ENCODE peak calls at places on chromosomes 2 and 18, in nine cellular contexts. I is left ventricle myocardium inferior, D is testis, A is PC-9, Q is upper lobe of right lung, F is ovary, O is lower lobe of right lung, V is pancreas, C is colonic mucosa. H is an unnamed sample. For H3K36me3, the result is how much of the 10 kb centered on the place peaks cover.

GRCh38 chr2:134683561-134684112 is 35.2 kb downstream of the TMEM163 start:
- DNase-seq in I (no peak), D (no peak), A (peak), Q (no peak), F (no peak), O (no peak), V (no peak), C (no peak), H (peak)

GRCh38 chr2:161990036-161990435 is 84.0 kb downstream of the DPP4 start:
- DNase-seq in I (no peak), D (no peak), A (no peak), Q (no peak), F (no peak), O (no peak), V (no peak), C (no peak), H (no peak)

GRCh38 chr18:3262234-3263171 is 570 bp downstream of the MYL12B start:
- DNase-seq in I (no peak), D (peak), A (no peak), Q (no peak), F (no peak), O (no peak), V (no peak), C (peak), H (no peak)

GRCh38 chr18:6414723-6415362 is at the start of gene L3MBTL4:
- DNase-seq in I (peak), D (peak), A (no peak), Q (peak), F (peak), O (peak), V (peak), C (peak), H (no peak)

GRCh38 chr2:171287606-171288005 is 126.9 kb upstream of the TLK1 start:
- DNase-seq in I (no peak), D (no peak), A (no peak), Q (no peak), F (no peak), O (no peak), V (no peak), C (no peak), H (no peak)

GRCh38 chr2:216279459-216279858 is 92.8 kb downstream of the MARCHF4 start:
- DNase-seq in I (peak), D (no peak), A (no peak), Q (no peak), F (no peak), O (no peak), V (no peak), C (no peak), H (no peak)

GRCh38 chr18:23291456-23292205 is 156.3 kb downstream of the CABLES1 start:
- DNase-seq in I (no peak), D (no peak), A (peak), Q (no peak), F (no peak), O (no peak), V (no peak), C (no peak), H (no peak)

GRCh38 chr2:42819160-42819559 is 26.8 kb upstream of the HAAO start:
- DNase-seq in I (no peak), D (no peak), A (no peak), Q (no peak), F (no peak), O (no peak), V (no peak), C (peak), H (no peak)

GRCh38 chr2:109439315-109439714 is 174.5 kb downstream of the SEPTIN10 start:
- DNase-seq in I (no peak), D (no peak), A (no peak), Q (no peak), F (no peak), O (no peak), V (no peak), C (no peak), H (no peak)

GRCh38 chr2:111050701-111051376 is 69.9 kb upstream of the BCL2L11 start:
- DNase-seq in I (no peak), D (no peak), A (no peak), Q (no peak), F (no peak), O (no peak), V (no peak), C (peak), H (no peak)

GRCh38 chr2:118971245-118972122 is 29.5 kb downstream of the MARCO start:
- DNase-seq in I (no peak), D (no peak), A (peak), Q (no peak), F (no peak), O (no peak), V (no peak), C (no peak), H (no peak)

GRCh38 chr2:120566331-120567035 is 169.2 kb upstream of the GLI2 start:
- DNase-seq in I (peak), D (peak), A (no peak), Q (no peak), F (peak), O (no peak), V (no peak), C (no peak), H (no peak)

GRCh38 chr2:88658318-88658717 is 31.1 kb upstream of the EIF2AK3 start:
- DNase-seq in I (no peak), D (no peak), A (peak), Q (no peak), F (no peak), O (no peak), V (no peak), C (no peak), H (no peak)

GRCh38 chr2:73588177-73588576 is 54.0 kb downstream of the NAT8 start:
- DNase-seq in I (no peak), D (peak), A (no peak), Q (no peak), F (peak), O (no peak), V (no peak), C (no peak), H (no peak)

GRCh38 chr18:13540783-13541182 is 185.6 kb downstream of the FAM210A start:
- DNase-seq in I (no peak), D (no peak), A (no peak), Q (no peak), F (no peak), O (no peak), V (no peak), C (no peak), H (no peak)

GRCh38 chr18:78423776-78424175 is 555.8 kb upstream of the SALL3 start:
- DNase-seq in I (no peak), D (no peak), A (no peak), Q (no peak), F (no peak), O (no peak), V (no peak), C (no peak), H (no peak)

GRCh38 chr2:143730155-143730949 is 601.1 kb downstream of the ARHGAP15 start:
- DNase-seq in I (no peak), D (no peak), A (no peak), Q (no peak), F (no peak), O (no peak), V (no peak), C (no peak), H (no peak)

GRCh38 chr18:80046961-80047541 is 12.8 kb downstream of the RBFA start:
- DNase-seq in I (no peak), D (no peak), A (no peak), Q (no peak), F (no peak), O (no peak), V (no peak), C (no peak), H (no peak)

GRCh38 chr2:64525323-64525625 is 1.1 kb downstream of the AFTPH start:
- DNase-seq in I (no peak), D (no peak), A (no peak), Q (no peak), F (no peak), O (no peak), V (no peak), C (peak), H (no peak)

GRCh38 chr18:13446581-13447470 is 228.3 kb downstream of the LDLRAD4 start:
- DNase-seq in I (no peak), D (no peak), A (no peak), Q (no peak), F (no peak), O (no peak), V (no peak), C (no peak), H (no peak)

GRCh38 chr2:113208995-113209868 is 35.5 kb downstream of the PSD4 start:
- DNase-seq in I (no peak), D (no peak), A (no peak), Q (no peak), F (no peak), O (no peak), V (peak), C (no peak), H (no peak)

GRCh38 chr2:191391171-191391570 is 146.0 kb downstream of the MYO1B start:
- DNase-seq in I (no peak), D (no peak), A (no peak), Q (no peak), F (no peak), O (no peak), V (no peak), C (no peak), H (no peak)
- H3K36me3 ChIP-seq in I (half or more), D (under half), A (under half), Q (half or more), F (under half), O (half or more), V (under half), C (under half), H (under half)

GRCh38 chr2:211055438-211055837 is 499.0 kb downstream of the CPS1 start:
- DNase-seq in I (no peak), D (peak), A (no peak), Q (no peak), F (no peak), O (no peak), V (no peak), C (no peak), H (no peak)
- TF ChIP-seq CTCF in I (no peak), D (no peak), A (peak), Q (no peak), F (no peak), O (no peak), V (no peak), C (no peak), H (peak)

GRCh38 chr2:208295834-208296233 is 29.8 kb downstream of the PIKFYVE start:
- DNase-seq in I (no peak), D (no peak), A (no peak), Q (no peak), F (no peak), O (no peak), V (no peak), C (no peak), H (no peak)
- H3K36me3 ChIP-seq in I (half or more), D (under half), A (under half), Q (half or more), F (under half), O (half or more), V (under half), C (under half), H (under half)

DNA sequence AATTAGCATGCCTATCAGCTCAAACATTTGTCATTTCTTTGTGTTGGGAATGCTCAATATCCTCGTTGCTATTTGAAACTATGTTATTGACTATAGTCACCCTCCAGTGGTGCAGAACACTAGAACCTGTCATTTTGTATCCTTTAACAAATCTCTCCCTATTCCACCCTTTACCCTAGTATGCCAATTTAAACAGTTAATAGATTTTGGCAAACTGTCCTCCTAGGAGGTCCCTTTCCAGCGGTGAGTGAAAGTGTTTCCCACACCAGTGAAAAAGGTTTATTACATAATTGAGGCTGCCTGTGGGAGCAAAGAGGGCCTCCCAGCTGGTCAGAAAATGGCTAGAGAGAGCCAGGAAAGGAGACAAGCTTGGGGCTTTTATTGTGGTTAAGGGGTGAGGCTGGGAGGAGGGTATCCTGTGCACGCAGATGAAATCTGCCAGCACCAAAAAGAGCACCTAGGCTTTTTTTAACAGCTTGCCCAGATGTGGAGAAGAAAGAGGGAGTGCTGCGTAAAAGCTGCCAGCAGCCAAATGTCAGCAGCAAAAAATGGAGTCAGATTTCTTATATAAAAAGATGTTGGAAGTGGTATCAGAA is 1.8 kb upstream of the DRC1 start:
- DNase-seq in I (no peak), D (no peak), A (no peak), Q (no peak), F (no peak), O (no peak), V (no peak), C (no peak), H (no peak)
- TF ChIP-seq CTCF in I (no peak), D (no peak), A (no peak), Q (no peak), F (no peak), O (no peak), V (no peak), C (no peak), H (no peak)

GRCh38 chr2:179951680-179952079 is 55.4 kb downstream of the CWC22 start:
- DNase-seq in I (no peak), D (no peak), A (no peak), Q (no peak), F (no peak), O (no peak), V (no peak), C (no peak), H (no peak)
- H3K36me3 ChIP-seq in I (half or more), D (under half), A (half or more), Q (half or more), F (under half), O (half or more), V (under half), C (under half), H (under half)

GRCh38 chr2:99725810-99726209 is 236.0 kb upstream of the REV1 start:
- DNase-seq in I (no peak), D (no peak), A (peak), Q (no peak), F (no peak), O (no peak), V (no peak), C (no peak), H (no peak)
- TF ChIP-seq CTCF in I (peak), D (peak), A (peak), Q (peak), F (no peak), O (peak), V (no peak), C (no peak), H (no peak)

H was measured in kidney epithelial cell.